ENCODE peak calls at places on chromosomes 12 and 14, in nine cellular contexts. One of them, this sample, is unnamed.
A peak's percentile ranks its signal among the peaks of the same experiment; 100 is the strongest.

GRCh38 chr12:3607821-3608220 is 116.8 kb downstream of the PRMT8 start:
- DNase-seq in tibial artery: no peak
- DNase-seq in fibroblast of villous mesenchyme: no peak
- DNase-seq in A549: no peak
- DNase-seq in cardiac fibroblast: no peak
- DNase-seq in fibroblast of mammary gland: no peak
- DNase-seq in sigmoid colon: no peak
- DNase-seq in fibroblast of lung: no peak
- DNase-seq in GM06990: no peak
- DNase-seq in this sample: no peak

GRCh38 chr14:30138517-30138916 is 210.9 kb upstream of the PRKD1 start:
- DNase-seq in GM06990: no peak
- DNase-seq in fibroblast of villous mesenchyme: no peak
- DNase-seq in A549: no peak
- DNase-seq in fibroblast of mammary gland: peak; percentile 60
- DNase-seq in fibroblast of lung: no peak
- DNase-seq in cardiac fibroblast: no peak
- DNase-seq in sigmoid colon: no peak
- DNase-seq in tibial artery: no peak
- DNase-seq in this sample: no peak

GRCh38 chr14:79972230-79972629 is 239.1 kb downstream of the DIO2 start:
- DNase-seq in fibroblast of lung: no peak
- DNase-seq in sigmoid colon: no peak
- DNase-seq in cardiac fibroblast: no peak
- DNase-seq in tibial artery: no peak
- DNase-seq in A549: no peak
- DNase-seq in fibroblast of mammary gland: peak; percentile 27
- DNase-seq in GM06990: no peak
- DNase-seq in fibroblast of villous mesenchyme: no peak
- DNase-seq in this sample: no peak

GRCh38 chr12:64610660-64611429 is 550 bp downstream of the RASSF3 start:
- DNase-seq in A549: peak; percentile 49
- DNase-seq in cardiac fibroblast: peak; percentile 61
- DNase-seq in sigmoid colon: peak; percentile 81
- DNase-seq in GM06990: peak; percentile 92
- DNase-seq in fibroblast of villous mesenchyme: peak; percentile 58
- DNase-seq in fibroblast of lung: peak; percentile 53
- DNase-seq in tibial artery: peak; percentile 47
- DNase-seq in fibroblast of mammary gland: peak; percentile 41
- DNase-seq in this sample: peak; percentile 58

GRCh38 chr12:103547929-103548328 is 39.1 kb upstream of the STAB2 start:
- DNase-seq in cardiac fibroblast: no peak
- DNase-seq in fibroblast of mammary gland: no peak
- DNase-seq in GM06990: no peak
- DNase-seq in A549: no peak
- DNase-seq in fibroblast of lung: no peak
- DNase-seq in sigmoid colon: no peak
- DNase-seq in tibial artery: no peak
- DNase-seq in fibroblast of villous mesenchyme: no peak
- DNase-seq in this sample: no peak

GRCh38 chr12:133057446-133057845 is 20.1 kb downstream of the ZNF84 start:
- DNase-seq in fibroblast of lung: peak; percentile 25
- DNase-seq in A549: no peak
- DNase-seq in sigmoid colon: no peak
- DNase-seq in fibroblast of mammary gland: peak; percentile 13
- DNase-seq in tibial artery: no peak
- DNase-seq in GM06990: no peak
- DNase-seq in fibroblast of villous mesenchyme: peak; percentile 8
- DNase-seq in cardiac fibroblast: peak; percentile 6
- DNase-seq in this sample: peak; percentile 8

GRCh38 chr14:73221945-73222344 is 15.4 kb upstream of the PAPLN start:
- DNase-seq in fibroblast of lung: no peak
- DNase-seq in fibroblast of mammary gland: peak; percentile 37
- DNase-seq in A549: no peak
- DNase-seq in fibroblast of villous mesenchyme: peak; percentile 68
- DNase-seq in cardiac fibroblast: no peak
- DNase-seq in tibial artery: no peak
- DNase-seq in GM06990: no peak
- DNase-seq in sigmoid colon: no peak
- DNase-seq in this sample: no peak

GRCh38 chr12:2264622-2265306 is 212.0 kb downstream of the CACNA1C start:
- DNase-seq in fibroblast of mammary gland: peak; percentile 99
- DNase-seq in tibial artery: peak; percentile 66
- DNase-seq in GM06990: no peak
- DNase-seq in fibroblast of villous mesenchyme: peak; percentile 95
- DNase-seq in cardiac fibroblast: peak; percentile 92
- DNase-seq in fibroblast of lung: peak; percentile 92
- DNase-seq in A549: no peak
- DNase-seq in sigmoid colon: no peak
- DNase-seq in this sample: peak; percentile 87

GRCh38 chr14:39267592-39268112 is 33.9 kb downstream of the MIA2 start:
- DNase-seq in sigmoid colon: no peak
- DNase-seq in fibroblast of villous mesenchyme: peak; percentile 55
- DNase-seq in A549: no peak
- DNase-seq in fibroblast of mammary gland: peak; percentile 24
- DNase-seq in fibroblast of lung: peak; percentile 58
- DNase-seq in cardiac fibroblast: no peak
- DNase-seq in GM06990: no peak
- DNase-seq in tibial artery: no peak
- DNase-seq in this sample: no peak

GRCh38 chr14:49796025-49796424 is 28.1 kb downstream of the KLHDC2 start:
- DNase-seq in cardiac fibroblast: no peak
- DNase-seq in GM06990: no peak
- DNase-seq in sigmoid colon: no peak
- DNase-seq in fibroblast of lung: no peak
- DNase-seq in A549: no peak
- DNase-seq in fibroblast of mammary gland: peak; percentile 12
- DNase-seq in fibroblast of villous mesenchyme: no peak
- DNase-seq in tibial artery: no peak
- DNase-seq in this sample: no peak

GRCh38 chr12:65510584-65511050 is 232.1 kb downstream of the MSRB3 start:
- DNase-seq in fibroblast of villous mesenchyme: no peak
- DNase-seq in fibroblast of lung: peak; percentile 70
- DNase-seq in A549: no peak
- DNase-seq in sigmoid colon: no peak
- DNase-seq in fibroblast of mammary gland: peak; percentile 37
- DNase-seq in tibial artery: no peak
- DNase-seq in GM06990: no peak
- DNase-seq in cardiac fibroblast: peak; percentile 82
- DNase-seq in this sample: peak; percentile 53

GRCh38 chr12:80838024-80838658 is 99.6 kb downstream of the LIN7A start:
- DNase-seq in fibroblast of lung: no peak
- DNase-seq in GM06990: no peak
- DNase-seq in A549: no peak
- DNase-seq in fibroblast of mammary gland: no peak
- DNase-seq in fibroblast of villous mesenchyme: no peak
- DNase-seq in tibial artery: no peak
- DNase-seq in sigmoid colon: no peak
- DNase-seq in cardiac fibroblast: no peak
- DNase-seq in this sample: no peak

DNA sequence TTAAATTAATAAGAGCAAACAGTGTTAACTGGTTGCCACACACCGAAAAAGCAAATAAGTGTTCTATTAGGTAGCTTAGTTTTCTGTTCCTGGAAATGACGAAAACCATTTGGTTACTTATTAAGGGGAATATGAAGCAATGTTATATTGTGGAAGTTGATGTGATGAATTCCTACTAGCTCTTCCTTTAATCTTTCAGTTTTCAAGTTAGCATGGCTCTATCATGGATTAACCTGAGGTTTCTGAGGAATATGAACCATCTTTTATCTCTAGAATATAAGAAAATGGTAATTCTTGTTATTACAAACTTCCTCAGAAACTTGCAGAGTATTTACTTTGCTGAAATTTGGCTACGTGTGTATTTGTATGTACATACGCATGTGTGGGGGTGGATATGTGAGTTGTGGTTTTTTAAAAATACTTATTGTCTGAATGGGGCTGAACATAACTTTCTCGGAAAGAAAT is 245.7 kb downstream of the KCNC2 start:
- DNase-seq in fibroblast of lung: no peak
- DNase-seq in A549: peak; percentile 8
- DNase-seq in fibroblast of mammary gland: no peak
- DNase-seq in tibial artery: no peak
- DNase-seq in sigmoid colon: no peak
- DNase-seq in GM06990: no peak
- DNase-seq in cardiac fibroblast: no peak
- DNase-seq in fibroblast of villous mesenchyme: no peak
- DNase-seq in this sample: no peak
- H3K4me3 ChIP-seq in fibroblast of lung: no peak overlapping the region
- H3K4me3 ChIP-seq in A549: no peak overlapping the region
- H3K4me3 ChIP-seq in fibroblast of mammary gland: no peak overlapping the region
- H3K4me3 ChIP-seq in tibial artery: no peak overlapping the region
- H3K4me3 ChIP-seq in sigmoid colon: no peak overlapping the region
- H3K4me3 ChIP-seq in GM06990: no peak overlapping the region
- H3K4me3 ChIP-seq in cardiac fibroblast: no peak overlapping the region
- H3K4me3 ChIP-seq in fibroblast of villous mesenchyme: no peak overlapping the region
- H3K4me3 ChIP-seq in this sample: no peak overlapping the region

GRCh38 chr14:100054553-100055075 is 10.6 kb upstream of the EVL start:
- DNase-seq in A549: no peak
- DNase-seq in cardiac fibroblast: no peak
- DNase-seq in fibroblast of lung: no peak
- DNase-seq in GM06990: no peak
- DNase-seq in fibroblast of villous mesenchyme: no peak
- DNase-seq in sigmoid colon: no peak
- DNase-seq in tibial artery: no peak
- DNase-seq in fibroblast of mammary gland: no peak
- DNase-seq in this sample: no peak

GRCh38 chr14:100059433-100059781 is 5.8 kb upstream of the EVL start:
- DNase-seq in fibroblast of mammary gland: no peak
- DNase-seq in fibroblast of villous mesenchyme: no peak
- DNase-seq in fibroblast of lung: no peak
- DNase-seq in cardiac fibroblast: no peak
- DNase-seq in tibial artery: no peak
- DNase-seq in A549: no peak
- DNase-seq in sigmoid colon: no peak
- DNase-seq in GM06990: no peak
- DNase-seq in this sample: no peak

GRCh38 chr14:100058777-100059432 is 6.3 kb upstream of the EVL start:
- DNase-seq in sigmoid colon: no peak
- DNase-seq in fibroblast of lung: no peak
- DNase-seq in A549: no peak
- DNase-seq in fibroblast of mammary gland: no peak
- DNase-seq in cardiac fibroblast: no peak
- DNase-seq in tibial artery: no peak
- DNase-seq in fibroblast of villous mesenchyme: no peak
- DNase-seq in GM06990: no peak
- DNase-seq in this sample: no peak

GRCh38 chr14:100056431-100056830 is 8.8 kb upstream of the EVL start:
- DNase-seq in fibroblast of mammary gland: no peak
- DNase-seq in cardiac fibroblast: peak; percentile 21
- DNase-seq in fibroblast of lung: no peak
- DNase-seq in sigmoid colon: no peak
- DNase-seq in A549: no peak
- DNase-seq in GM06990: no peak
- DNase-seq in tibial artery: no peak
- DNase-seq in fibroblast of villous mesenchyme: no peak
- DNase-seq in this sample: peak; percentile 55

GRCh38 chr14:100056964-100057817 is 8.0 kb upstream of the EVL start:
- DNase-seq in A549: peak; percentile 28
- DNase-seq in fibroblast of lung: peak; percentile 39
- DNase-seq in GM06990: no peak
- DNase-seq in fibroblast of mammary gland: peak; percentile 58
- DNase-seq in cardiac fibroblast: peak; percentile 72
- DNase-seq in sigmoid colon: no peak
- DNase-seq in tibial artery: no peak
- DNase-seq in fibroblast of villous mesenchyme: peak; percentile 67
- DNase-seq in this sample: peak; percentile 66
- TF ChIP-seq CTCF in A549: peak; percentile 11
- TF ChIP-seq CTCF in fibroblast of lung: peak; percentile 20
- TF ChIP-seq CTCF in GM06990: peak; percentile 59
- TF ChIP-seq CTCF in fibroblast of mammary gland: peak; percentile 38
- TF ChIP-seq CTCF in cardiac fibroblast: peak; percentile 37
- TF ChIP-seq CTCF in sigmoid colon: no peak
- TF ChIP-seq CTCF in tibial artery: peak; percentile 46
- TF ChIP-seq CTCF in fibroblast of villous mesenchyme: peak; percentile 63
- TF ChIP-seq CTCF in this sample: peak; percentile 48

DNA sequence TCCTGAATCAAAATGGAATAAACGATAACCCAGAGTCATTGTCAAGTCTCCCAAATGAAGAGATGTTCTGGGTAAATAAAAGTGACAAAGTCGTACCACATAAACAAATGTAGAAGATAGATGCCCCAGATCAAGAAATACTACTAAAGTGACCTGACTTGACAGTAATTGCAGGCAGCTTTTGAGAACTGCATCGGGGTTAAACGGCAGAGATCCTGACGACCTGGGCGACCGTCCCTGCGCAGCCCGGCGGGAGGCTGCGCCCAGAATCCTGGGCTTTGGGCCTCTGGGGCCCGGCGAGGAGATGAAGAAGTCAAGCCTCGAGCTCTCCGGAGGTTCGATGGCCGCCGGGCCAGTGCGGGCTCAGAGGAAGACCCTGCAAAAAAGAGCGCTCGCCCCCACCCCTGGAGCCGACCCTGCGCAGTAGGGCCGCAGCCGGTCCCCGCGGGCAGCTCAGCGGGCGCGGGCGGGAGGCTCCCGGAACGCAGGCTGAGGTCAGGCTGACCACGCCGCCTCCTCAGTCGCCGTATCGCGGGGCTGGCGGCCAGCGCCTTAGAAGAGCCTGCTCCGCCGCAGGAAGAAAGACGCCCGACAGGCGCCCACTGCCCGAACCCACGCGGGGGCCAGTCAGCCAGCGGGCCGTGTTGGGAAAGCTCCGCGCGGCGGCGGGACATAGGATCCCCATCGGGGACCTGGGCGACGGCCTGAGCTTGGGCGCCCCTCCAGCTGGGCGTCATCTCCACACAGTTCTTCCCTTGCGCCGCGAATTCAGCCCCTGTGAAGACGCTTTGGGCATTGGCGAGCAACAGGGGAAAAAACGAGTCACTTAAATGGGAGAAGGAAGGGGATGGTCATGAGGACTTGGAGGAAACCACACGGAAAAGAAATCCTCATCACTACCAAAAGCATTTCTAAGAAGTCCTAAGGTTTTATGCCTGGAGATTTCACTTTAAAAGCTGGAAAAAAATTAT is 16.0 kb downstream of the NKX2-1 start:
- DNase-seq in sigmoid colon: no peak
- DNase-seq in cardiac fibroblast: no peak
- DNase-seq in fibroblast of villous mesenchyme: no peak
- DNase-seq in fibroblast of mammary gland: no peak
- DNase-seq in tibial artery: no peak
- DNase-seq in GM06990: no peak
- DNase-seq in fibroblast of lung: no peak
- DNase-seq in A549: no peak
- DNase-seq in this sample: no peak
- H3K4me3 ChIP-seq in sigmoid colon: no peak overlapping the region
- H3K4me3 ChIP-seq in cardiac fibroblast: no peak overlapping the region
- H3K4me3 ChIP-seq in fibroblast of villous mesenchyme: no peak overlapping the region
- H3K4me3 ChIP-seq in fibroblast of mammary gland: no peak overlapping the region
- H3K4me3 ChIP-seq in tibial artery: no peak overlapping the region
- H3K4me3 ChIP-seq in GM06990: no peak overlapping the region
- H3K4me3 ChIP-seq in fibroblast of lung: no peak overlapping the region
- H3K4me3 ChIP-seq in A549: no peak overlapping the region
- H3K4me3 ChIP-seq in this sample: no peak overlapping the region

DNA sequence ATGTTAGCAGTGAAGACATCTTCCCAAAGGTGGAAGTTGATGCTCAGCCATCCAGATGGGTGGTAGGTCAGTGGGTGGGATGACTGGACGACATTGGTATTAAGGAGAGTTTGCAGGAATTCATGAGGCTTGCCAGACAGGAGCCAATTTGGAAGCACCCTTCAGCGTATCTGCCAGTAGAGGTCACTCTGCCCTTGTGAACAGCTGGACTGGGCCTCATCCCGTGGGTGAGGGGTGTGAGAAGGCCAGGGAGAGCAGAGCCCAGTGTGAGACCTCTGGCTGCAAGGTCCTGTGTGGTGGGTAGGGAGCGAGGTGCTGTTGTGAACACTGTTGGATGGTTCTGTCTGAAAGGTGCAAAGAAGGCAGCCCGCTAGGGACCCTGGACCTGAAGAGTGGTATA is 37.7 kb downstream of the SLC5A8 start:
- DNase-seq in fibroblast of mammary gland: peak; percentile 43
- DNase-seq in sigmoid colon: no peak
- DNase-seq in A549: no peak
- DNase-seq in tibial artery: no peak
- DNase-seq in cardiac fibroblast: no peak
- DNase-seq in fibroblast of lung: no peak
- DNase-seq in GM06990: no peak
- DNase-seq in fibroblast of villous mesenchyme: no peak
- DNase-seq in this sample: no peak
- TF ChIP-seq CTCF in fibroblast of mammary gland: peak; percentile 33
- TF ChIP-seq CTCF in sigmoid colon: no peak
- TF ChIP-seq CTCF in A549: no peak
- TF ChIP-seq CTCF in tibial artery: no peak
- TF ChIP-seq CTCF in cardiac fibroblast: no peak
- TF ChIP-seq CTCF in fibroblast of lung: no peak
- TF ChIP-seq CTCF in GM06990: peak; percentile 26
- TF ChIP-seq CTCF in fibroblast of villous mesenchyme: no peak
- TF ChIP-seq CTCF in this sample: no peak